ENCODE peak calls at places on chromosomes 16 and 17, in five cellular contexts. One of them, this sample, is unnamed.

GRCh38 chr17:67474081-67474661 is 97.1 kb downstream of the PITPNC1 start:
- DNase-seq in ovary: peak
- DNase-seq in tibial artery: peak
- DNase-seq in GM12865: no peak
- DNase-seq in CD4-positive, alpha-beta T cell: no peak
- DNase-seq in this sample: no peak

GRCh38 chr17:73010414-73010813 is 82.1 kb downstream of the SLC39A11 start:
- DNase-seq in ovary: no peak
- DNase-seq in tibial artery: no peak
- DNase-seq in GM12865: no peak
- DNase-seq in CD4-positive, alpha-beta T cell: no peak
- DNase-seq in this sample: no peak

GRCh38 chr17:78359216-78359935 is 501 bp downstream of the SOCS3 start:
- DNase-seq in ovary: no peak
- DNase-seq in CD4-positive, alpha-beta T cell: no peak
- DNase-seq in tibial artery: peak
- DNase-seq in GM12865: no peak
- DNase-seq in this sample: peak

GRCh38 chr17:79219208-79219935 is 144.7 kb downstream of the ENGASE start:
- DNase-seq in tibial artery: no peak
- DNase-seq in ovary: no peak
- DNase-seq in GM12865: no peak
- DNase-seq in CD4-positive, alpha-beta T cell: no peak
- DNase-seq in this sample: no peak

GRCh38 chr17:15321556-15322250 is 19.7 kb downstream of the TEKT3 start:
- DNase-seq in ovary: no peak
- DNase-seq in CD4-positive, alpha-beta T cell: no peak
- DNase-seq in tibial artery: no peak
- DNase-seq in GM12865: no peak
- DNase-seq in this sample: no peak

GRCh38 chr16:51391798-51392511 is 240.9 kb upstream of the SALL1 start:
- DNase-seq in tibial artery: no peak
- DNase-seq in GM12865: no peak
- DNase-seq in CD4-positive, alpha-beta T cell: no peak
- DNase-seq in ovary: no peak
- DNase-seq in this sample: peak

GRCh38 chr17:70307430-70307829 is 138.1 kb downstream of the KCNJ2 start:
- DNase-seq in ovary: no peak
- DNase-seq in tibial artery: no peak
- DNase-seq in GM12865: no peak
- DNase-seq in CD4-positive, alpha-beta T cell: no peak
- DNase-seq in this sample: no peak

GRCh38 chr17:15291674-15292361 is 26.7 kb upstream of the PMP22 start:
- DNase-seq in GM12865: no peak
- DNase-seq in tibial artery: no peak
- DNase-seq in ovary: no peak
- DNase-seq in CD4-positive, alpha-beta T cell: no peak
- DNase-seq in this sample: no peak

GRCh38 chr17:61221597-61222471 is 177.8 kb upstream of the TBX2 start:
- DNase-seq in ovary: no peak
- DNase-seq in tibial artery: no peak
- DNase-seq in CD4-positive, alpha-beta T cell: no peak
- DNase-seq in GM12865: no peak
- DNase-seq in this sample: no peak

GRCh38 chr17:17087424-17088103 is 45.3 kb downstream of the MPRIP start:
- DNase-seq in CD4-positive, alpha-beta T cell: no peak
- DNase-seq in ovary: peak
- DNase-seq in GM12865: no peak
- DNase-seq in tibial artery: no peak
- DNase-seq in this sample: no peak

GRCh38 chr16:16992986-16993783 is 477.6 kb downstream of the XYLT1 start:
- DNase-seq in ovary: no peak
- DNase-seq in tibial artery: no peak
- DNase-seq in CD4-positive, alpha-beta T cell: peak
- DNase-seq in GM12865: peak
- DNase-seq in this sample: no peak

GRCh38 chr16:84228321-84228838 is 11.4 kb downstream of the KCNG4 start:
- DNase-seq in CD4-positive, alpha-beta T cell: no peak
- DNase-seq in ovary: peak
- DNase-seq in GM12865: no peak
- DNase-seq in tibial artery: peak
- DNase-seq in this sample: no peak

GRCh38 chr16:21167360-21167759 is 8.9 kb downstream of the LDAF1 start:
- DNase-seq in GM12865: no peak
- DNase-seq in tibial artery: no peak
- DNase-seq in CD4-positive, alpha-beta T cell: no peak
- DNase-seq in ovary: no peak
- DNase-seq in this sample: no peak

GRCh38 chr16:57544129-57544653 is 1.7 kb downstream of the ADGRG5 start:
- DNase-seq in CD4-positive, alpha-beta T cell: no peak
- DNase-seq in GM12865: peak
- DNase-seq in tibial artery: peak
- DNase-seq in ovary: no peak
- DNase-seq in this sample: no peak

GRCh38 chr17:27446569-27447301 is 9.5 kb upstream of the KSR1 start:
- DNase-seq in tibial artery: no peak
- DNase-seq in GM12865: no peak
- DNase-seq in CD4-positive, alpha-beta T cell: no peak
- DNase-seq in ovary: no peak
- DNase-seq in this sample: no peak

GRCh38 chr17:78885956-78886355 is 17.0 kb downstream of the CEP295NL start:
- DNase-seq in CD4-positive, alpha-beta T cell: no peak
- DNase-seq in GM12865: no peak
- DNase-seq in tibial artery: no peak
- DNase-seq in ovary: no peak
- DNase-seq in this sample: no peak

GRCh38 chr16:72537684-72538083 is 365.7 kb upstream of the PMFBP1 start:
- DNase-seq in CD4-positive, alpha-beta T cell: no peak
- DNase-seq in tibial artery: no peak
- DNase-seq in GM12865: no peak
- DNase-seq in ovary: no peak
- DNase-seq in this sample: no peak

GRCh38 chr16:70711211-70711978 is 25.5 kb upstream of the MTSS2 start:
- DNase-seq in ovary: no peak
- DNase-seq in CD4-positive, alpha-beta T cell: no peak
- DNase-seq in tibial artery: no peak
- DNase-seq in GM12865: no peak
- DNase-seq in this sample: no peak

GRCh38 chr16:81485824-81486554 is 41.4 kb downstream of the CMIP start:
- DNase-seq in ovary: no peak
- DNase-seq in GM12865: no peak
- DNase-seq in tibial artery: no peak
- DNase-seq in CD4-positive, alpha-beta T cell: no peak
- DNase-seq in this sample: no peak

GRCh38 chr16:84271037-84271436 is 23.6 kb upstream of the WFDC1 start:
- DNase-seq in CD4-positive, alpha-beta T cell: no peak
- DNase-seq in tibial artery: no peak
- DNase-seq in ovary: no peak
- DNase-seq in GM12865: no peak
- DNase-seq in this sample: no peak

GRCh38 chr17:61196302-61196704 is 203.3 kb upstream of the TBX2 start:
- DNase-seq in ovary: no peak
- DNase-seq in tibial artery: no peak
- DNase-seq in CD4-positive, alpha-beta T cell: no peak
- DNase-seq in GM12865: no peak
- DNase-seq in this sample: no peak

GRCh38 chr17:29135464-29135863 is 44.7 kb downstream of the MYO18A start:
- DNase-seq in ovary: no peak
- DNase-seq in tibial artery: no peak
- DNase-seq in GM12865: no peak
- DNase-seq in CD4-positive, alpha-beta T cell: no peak
- DNase-seq in this sample: no peak

GRCh38 chr16:57325458-57325857 is 33.1 kb upstream of the CCL22 start:
- DNase-seq in ovary: no peak
- DNase-seq in GM12865: no peak
- DNase-seq in CD4-positive, alpha-beta T cell: no peak
- DNase-seq in tibial artery: no peak
- DNase-seq in this sample: no peak

GRCh38 chr17:65177901-65178300 is 40.7 kb downstream of the RGS9 start:
- DNase-seq in tibial artery: no peak
- DNase-seq in ovary: no peak
- DNase-seq in CD4-positive, alpha-beta T cell: no peak
- DNase-seq in GM12865: peak
- DNase-seq in this sample: no peak

GRCh38 chr16:1159973-1160772 is 7.3 kb downstream of the CACNA1H start:
- DNase-seq in ovary: peak
- DNase-seq in CD4-positive, alpha-beta T cell: no peak
- DNase-seq in tibial artery: peak
- DNase-seq in GM12865: no peak
- DNase-seq in this sample: no peak

GRCh38 chr17:18191967-18192366 is 8.3 kb downstream of the ALKBH5 start:
- DNase-seq in ovary: no peak
- DNase-seq in tibial artery: no peak
- DNase-seq in CD4-positive, alpha-beta T cell: no peak
- DNase-seq in GM12865: no peak
- DNase-seq in this sample: no peak
- TF ChIP-seq CTCF in ovary: no peak
- TF ChIP-seq CTCF in tibial artery: peak
- TF ChIP-seq CTCF in CD4-positive, alpha-beta T cell: no peak
- TF ChIP-seq CTCF in GM12865: peak
- TF ChIP-seq CTCF in this sample: peak

GRCh38 chr16:11497329-11497805 is 89.4 kb downstream of the LITAF start:
- DNase-seq in CD4-positive, alpha-beta T cell: no peak
- DNase-seq in tibial artery: peak
- DNase-seq in GM12865: peak
- DNase-seq in ovary: peak
- DNase-seq in this sample: peak
- TF ChIP-seq CTCF in CD4-positive, alpha-beta T cell: no peak
- TF ChIP-seq CTCF in tibial artery: peak
- TF ChIP-seq CTCF in GM12865: no peak
- TF ChIP-seq CTCF in ovary: no peak
- TF ChIP-seq CTCF in this sample: peak

GRCh38 chr16:66515543-66516171 is 34.3 kb downstream of the TK2 start:
- DNase-seq in ovary: no peak
- DNase-seq in tibial artery: peak
- DNase-seq in CD4-positive, alpha-beta T cell: no peak
- DNase-seq in GM12865: peak
- DNase-seq in this sample: no peak
- TF ChIP-seq CTCF in ovary: peak
- TF ChIP-seq CTCF in tibial artery: peak
- TF ChIP-seq CTCF in CD4-positive, alpha-beta T cell: no peak
- TF ChIP-seq CTCF in GM12865: peak
- TF ChIP-seq CTCF in this sample: peak

DNA sequence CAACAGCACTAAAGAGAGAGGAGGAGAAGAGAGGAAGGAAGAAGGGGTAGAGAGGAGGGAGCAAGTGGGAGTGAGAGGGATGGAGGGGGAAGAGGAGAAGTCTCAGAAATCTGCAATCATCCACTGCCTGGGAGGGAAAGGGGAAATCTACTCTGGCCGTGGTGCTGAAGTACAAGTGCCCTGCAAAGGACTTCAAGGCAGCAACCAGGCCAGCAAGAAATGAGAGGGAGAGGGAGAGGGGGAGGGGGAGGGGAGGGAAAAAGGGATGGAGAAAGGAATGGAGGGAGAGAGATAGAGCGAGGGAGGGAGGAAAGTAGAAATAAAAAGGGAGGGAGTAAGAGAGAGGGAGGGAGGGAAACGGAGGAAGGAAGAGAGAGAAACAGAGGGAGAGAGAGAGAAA is 130.8 kb upstream of the EEF2KMT start:
- DNase-seq in CD4-positive, alpha-beta T cell: no peak
- DNase-seq in GM12865: no peak
- DNase-seq in tibial artery: no peak
- DNase-seq in ovary: no peak
- DNase-seq in this sample: no peak
- TF ChIP-seq CTCF in CD4-positive, alpha-beta T cell: no peak
- TF ChIP-seq CTCF in GM12865: no peak
- TF ChIP-seq CTCF in tibial artery: no peak
- TF ChIP-seq CTCF in ovary: no peak
- TF ChIP-seq CTCF in this sample: no peak

GRCh38 chr17:47745037-47745380 is 12.0 kb downstream of the TBX21 start:
- DNase-seq in tibial artery: no peak
- DNase-seq in GM12865: no peak
- DNase-seq in CD4-positive, alpha-beta T cell: no peak
- DNase-seq in ovary: no peak
- DNase-seq in this sample: no peak

GRCh38 chr17:47741109-47741792 is 8.2 kb downstream of the TBX21 start:
- DNase-seq in ovary: no peak
- DNase-seq in GM12865: no peak
- DNase-seq in CD4-positive, alpha-beta T cell: no peak
- DNase-seq in tibial artery: no peak
- DNase-seq in this sample: no peak

GRCh38 chr17:47744168-47745036 is 11.4 kb downstream of the TBX21 start:
- DNase-seq in CD4-positive, alpha-beta T cell: no peak
- DNase-seq in ovary: no peak
- DNase-seq in GM12865: no peak
- DNase-seq in tibial artery: no peak
- DNase-seq in this sample: no peak

GRCh38 chr17:47741793-47742145 is 8.7 kb downstream of the TBX21 start:
- DNase-seq in CD4-positive, alpha-beta T cell: no peak
- DNase-seq in tibial artery: no peak
- DNase-seq in GM12865: no peak
- DNase-seq in ovary: no peak
- DNase-seq in this sample: no peak

DNA sequence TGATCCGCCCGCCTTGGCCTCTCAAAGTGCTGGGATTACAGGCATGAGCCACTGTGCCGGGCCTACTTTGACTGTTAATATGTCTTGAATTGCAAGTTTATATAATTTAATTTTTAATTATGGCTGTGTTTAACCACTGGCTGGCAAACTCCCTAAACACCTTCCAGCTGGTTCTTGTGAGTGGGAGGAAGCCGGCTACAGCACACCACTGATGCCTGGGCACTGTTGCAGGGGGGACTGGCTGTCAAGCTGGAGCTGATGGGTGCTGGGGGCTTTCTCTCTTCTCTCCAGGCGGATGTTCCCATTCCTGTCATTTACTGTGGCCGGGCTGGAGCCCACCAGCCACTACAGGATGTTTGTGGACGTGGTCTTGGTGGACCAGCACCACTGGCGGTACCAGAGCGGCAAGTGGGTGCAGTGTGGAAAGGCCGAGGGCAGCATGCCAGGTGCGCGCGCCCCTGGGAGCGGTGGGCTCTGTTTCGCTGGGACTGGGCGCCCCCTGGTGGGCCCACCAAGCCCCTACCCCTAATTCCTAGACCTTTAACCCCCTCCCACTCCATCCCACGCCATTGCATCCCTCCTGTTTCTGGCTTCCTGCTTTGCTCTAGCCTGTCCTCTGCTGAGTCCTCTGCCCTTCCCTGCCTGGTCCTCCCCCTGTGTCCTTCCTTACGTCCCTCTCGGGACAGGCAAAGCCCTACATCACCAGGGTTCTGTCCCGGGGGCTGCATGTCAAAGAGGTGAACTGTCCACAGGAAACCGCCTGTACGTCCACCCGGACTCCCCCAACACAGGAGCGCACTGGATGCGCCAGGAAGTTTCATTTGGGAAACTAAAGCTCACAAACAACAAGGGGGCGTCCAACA is 9.5 kb downstream of the TBX21 start:
- DNase-seq in tibial artery: no peak
- DNase-seq in CD4-positive, alpha-beta T cell: peak
- DNase-seq in GM12865: peak
- DNase-seq in ovary: peak
- DNase-seq in this sample: peak
- TF ChIP-seq CTCF in tibial artery: no peak
- TF ChIP-seq CTCF in CD4-positive, alpha-beta T cell: peak
- TF ChIP-seq CTCF in GM12865: peak
- TF ChIP-seq CTCF in ovary: no peak
- TF ChIP-seq CTCF in this sample: peak

GRCh38 chr16:75111514-75112280 is 4.9 kb downstream of the LDHD start:
- DNase-seq in tibial artery: peak
- DNase-seq in GM12865: no peak
- DNase-seq in CD4-positive, alpha-beta T cell: no peak
- DNase-seq in ovary: peak
- DNase-seq in this sample: no peak
- TF ChIP-seq CTCF in tibial artery: no peak
- TF ChIP-seq CTCF in GM12865: no peak
- TF ChIP-seq CTCF in CD4-positive, alpha-beta T cell: peak
- TF ChIP-seq CTCF in ovary: no peak
- TF ChIP-seq CTCF in this sample: no peak